ENCODE peak calls at places on chromosomes 3 and 15, in five cellular contexts. Y is CD8-positive, alpha-beta T cell; I is left ventricle myocardium inferior; B is foreskin fibroblast; V is AG08395. E is an unnamed sample.
A peak's percentile ranks its signal among the peaks of the same experiment; 100 is the strongest.

GRCh38 chr3:58471025-58471887 is 20.6 kb upstream of the KCTD6 start:
- DNase-seq in Y (peak; percentile 49), V (peak; percentile 77), I (no peak), B (peak; percentile 80), E (no peak)

GRCh38 chr3:38227989-38228388 is 37.6 kb upstream of the SLC22A13 start:
- DNase-seq in V (peak; percentile 53), B (peak; percentile 69), Y (no peak), I (no peak), E (no peak)

GRCh38 chr3:123447749-123448502 is 964 bp downstream of the ADCY5 start:
- DNase-seq in B (no peak), I (no peak), Y (peak; percentile 44), V (peak; percentile 17), E (peak; percentile 52)

GRCh38 chr3:125431391-125431790 is 56.3 kb upstream of the ZNF148 start:
- DNase-seq in B (peak; percentile 39), V (peak; percentile 70), Y (no peak), I (no peak), E (no peak)

GRCh38 chr3:151538706-151539403 is 78.0 kb upstream of the IGSF10 start:
- DNase-seq in V (peak; percentile 39), B (peak; percentile 63), Y (no peak), I (no peak), E (peak; percentile 48)

GRCh38 chr3:107969994-107970896 is 120.6 kb downstream of the CD47 start:
- DNase-seq in V (no peak), Y (no peak), I (no peak), B (no peak), E (no peak)

GRCh38 chr3:38582316-38582715 is 67.2 kb downstream of the SCN5A start:
- DNase-seq in Y (no peak), I (no peak), B (no peak), V (no peak), E (no peak)

GRCh38 chr15:75153565-75154248 is 48.0 kb upstream of the C15orf39 start:
- DNase-seq in Y (no peak), B (no peak), I (no peak), V (no peak), E (no peak)

GRCh38 chr3:140128217-140129137 is 193.5 kb downstream of the CLSTN2 start:
- DNase-seq in Y (no peak), V (peak; percentile 7), I (peak; percentile 22), B (no peak), E (peak; percentile 49)

GRCh38 chr3:81658322-81658997 is 103.0 kb downstream of the GBE1 start:
- DNase-seq in B (no peak), Y (no peak), I (no peak), V (no peak), E (no peak)

GRCh38 chr3:65855370-65856100 is 183.2 kb downstream of the MAGI1 start:
- DNase-seq in B (peak; percentile 62), I (no peak), V (peak; percentile 69), Y (no peak), E (no peak)

GRCh38 chr3:13833506-13834257 is 46.2 kb downstream of the WNT7A start:
- DNase-seq in B (no peak), I (no peak), V (no peak), Y (no peak), E (no peak)

GRCh38 chr3:134373278-134373941 is 837 bp downstream of the AMOTL2 start:
- DNase-seq in I (peak; percentile 86), V (peak; percentile 74), Y (no peak), B (peak; percentile 91), E (peak; percentile 91)